ENCODE peak calls at places on chromosome 16, in ten cellular contexts. One of them, this sample, is unnamed.

GRCh38 chr16:66592814-66593213 is 11.7 kb upstream of the CMTM3 start:
- DNase-seq in GM23338: no peak
- DNase-seq in transverse colon: no peak
- DNase-seq in upper lobe of left lung: no peak
- DNase-seq in prostate gland: no peak
- DNase-seq in HL-60: no peak
- DNase-seq in GM12891: no peak
- DNase-seq in breast epithelium: no peak
- DNase-seq in stomach: no peak
- DNase-seq in H1: no peak
- DNase-seq in this sample: no peak

GRCh38 chr16:10780628-10781027 is 37.0 kb downstream of the NUBP1 start:
- DNase-seq in HL-60: no peak
- DNase-seq in upper lobe of left lung: no peak
- DNase-seq in transverse colon: no peak
- DNase-seq in prostate gland: no peak
- DNase-seq in H1: no peak
- DNase-seq in GM12891: no peak
- DNase-seq in breast epithelium: no peak
- DNase-seq in stomach: no peak
- DNase-seq in GM23338: no peak
- DNase-seq in this sample: no peak

GRCh38 chr16:58196898-58197313 is 1.0 kb downstream of the CSNK2A2 start:
- DNase-seq in prostate gland: no peak
- DNase-seq in HL-60: no peak
- DNase-seq in GM12891: no peak
- DNase-seq in GM23338: peak; percentile 15
- DNase-seq in H1: no peak
- DNase-seq in transverse colon: no peak
- DNase-seq in upper lobe of left lung: peak; percentile 43
- DNase-seq in stomach: no peak
- DNase-seq in breast epithelium: no peak
- DNase-seq in this sample: no peak

GRCh38 chr16:13961099-13961811 is 41.3 kb downstream of the ERCC4 start:
- DNase-seq in prostate gland: no peak
- DNase-seq in GM12891: no peak
- DNase-seq in stomach: no peak
- DNase-seq in transverse colon: no peak
- DNase-seq in breast epithelium: no peak
- DNase-seq in GM23338: no peak
- DNase-seq in upper lobe of left lung: no peak
- DNase-seq in H1: no peak
- DNase-seq in HL-60: no peak
- DNase-seq in this sample: no peak

GRCh38 chr16:12439443-12440232 is 364.0 kb downstream of the CPPED1 start:
- DNase-seq in transverse colon: no peak
- DNase-seq in breast epithelium: no peak
- DNase-seq in GM23338: no peak
- DNase-seq in stomach: no peak
- DNase-seq in HL-60: no peak
- DNase-seq in upper lobe of left lung: no peak
- DNase-seq in prostate gland: no peak
- DNase-seq in GM12891: no peak
- DNase-seq in H1: no peak
- DNase-seq in this sample: no peak

GRCh38 chr16:24858219-24859041 is 12.7 kb downstream of the SLC5A11 start:
- DNase-seq in transverse colon: peak; percentile 63
- DNase-seq in GM12891: peak; percentile 47
- DNase-seq in prostate gland: no peak
- DNase-seq in GM23338: peak; percentile 84
- DNase-seq in stomach: peak; percentile 39
- DNase-seq in HL-60: no peak
- DNase-seq in H1: no peak
- DNase-seq in upper lobe of left lung: no peak
- DNase-seq in breast epithelium: no peak
- DNase-seq in this sample: no peak

GRCh38 chr16:30017277-30017656 is 5.7 kb upstream of the C16orf92 start:
- DNase-seq in prostate gland: no peak
- DNase-seq in GM23338: no peak
- DNase-seq in breast epithelium: no peak
- DNase-seq in H1: no peak
- DNase-seq in transverse colon: no peak
- DNase-seq in stomach: no peak
- DNase-seq in GM12891: no peak
- DNase-seq in HL-60: no peak
- DNase-seq in upper lobe of left lung: no peak
- DNase-seq in this sample: no peak

GRCh38 chr16:86512301-86512859 is 2.1 kb downstream of the FOXF1 start:
- DNase-seq in transverse colon: no peak
- DNase-seq in H1: no peak
- DNase-seq in prostate gland: no peak
- DNase-seq in GM12891: no peak
- DNase-seq in GM23338: no peak
- DNase-seq in upper lobe of left lung: no peak
- DNase-seq in HL-60: no peak
- DNase-seq in stomach: no peak
- DNase-seq in breast epithelium: no peak
- DNase-seq in this sample: no peak

GRCh38 chr16:4314532-4315184 is 1.2 kb upstream of the GLIS2 start:
- DNase-seq in GM23338: peak; percentile 72
- DNase-seq in stomach: no peak
- DNase-seq in GM12891: no peak
- DNase-seq in HL-60: no peak
- DNase-seq in upper lobe of left lung: peak; percentile 89
- DNase-seq in prostate gland: no peak
- DNase-seq in transverse colon: no peak
- DNase-seq in H1: no peak
- DNase-seq in breast epithelium: no peak
- DNase-seq in this sample: no peak

GRCh38 chr16:4316732-4317461 is 1.0 kb downstream of the GLIS2 start:
- DNase-seq in breast epithelium: no peak
- DNase-seq in prostate gland: no peak
- DNase-seq in GM23338: no peak
- DNase-seq in transverse colon: peak; percentile 30
- DNase-seq in stomach: peak; percentile 74
- DNase-seq in H1: no peak
- DNase-seq in GM12891: no peak
- DNase-seq in HL-60: no peak
- DNase-seq in upper lobe of left lung: peak; percentile 88
- DNase-seq in this sample: no peak

GRCh38 chr16:4317471-4318170 is 1.8 kb downstream of the GLIS2 start:
- DNase-seq in breast epithelium: no peak
- DNase-seq in prostate gland: no peak
- DNase-seq in GM23338: peak; percentile 17
- DNase-seq in GM12891: no peak
- DNase-seq in upper lobe of left lung: peak; percentile 58
- DNase-seq in H1: no peak
- DNase-seq in HL-60: no peak
- DNase-seq in stomach: no peak
- DNase-seq in transverse colon: no peak
- DNase-seq in this sample: no peak

GRCh38 chr16:4315185-4316102 is at the start of gene GLIS2:
- DNase-seq in HL-60: no peak
- DNase-seq in GM23338: peak; percentile 89
- DNase-seq in stomach: peak; percentile 73
- DNase-seq in upper lobe of left lung: peak; percentile 95
- DNase-seq in breast epithelium: no peak
- DNase-seq in GM12891: no peak
- DNase-seq in transverse colon: peak; percentile 60
- DNase-seq in prostate gland: peak; percentile 51
- DNase-seq in H1: no peak
- DNase-seq in this sample: peak; percentile 85

DNA sequence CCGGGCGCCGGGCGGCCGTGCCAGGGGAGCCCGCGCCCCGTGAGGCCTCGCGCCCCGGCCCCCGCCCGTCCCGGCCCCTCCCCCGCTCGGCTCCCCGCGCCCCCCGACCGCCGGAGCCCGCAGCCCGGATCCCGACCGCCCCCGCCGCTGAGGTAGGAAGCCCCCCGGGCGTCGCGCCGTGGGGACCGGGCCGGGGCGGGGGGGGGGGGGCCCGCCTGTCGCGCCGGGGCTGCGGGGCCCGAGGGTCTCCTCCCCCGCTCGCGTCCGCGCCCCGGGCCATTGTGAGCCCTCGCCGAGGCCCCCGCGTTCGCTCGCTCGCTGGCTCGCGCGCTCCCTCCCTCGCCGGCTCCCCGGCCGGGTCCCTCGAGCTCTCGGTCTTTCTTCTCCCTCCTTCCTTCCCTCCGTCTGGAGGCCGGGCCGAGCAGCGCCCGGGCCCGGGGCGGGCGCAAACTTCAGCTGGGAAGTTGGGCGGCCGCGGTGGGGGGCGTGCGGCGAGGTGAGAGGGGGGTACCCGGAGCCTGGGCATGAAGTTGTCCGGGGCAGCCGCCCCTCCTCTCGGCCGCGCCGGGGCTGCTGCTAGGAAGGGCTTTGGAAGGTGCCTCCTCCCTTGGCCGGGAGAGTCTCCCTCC is 350 bp downstream of the GLIS2 start:
- DNase-seq in upper lobe of left lung: peak; percentile 88
- DNase-seq in transverse colon: no peak
- DNase-seq in GM12891: no peak
- DNase-seq in breast epithelium: no peak
- DNase-seq in GM23338: peak; percentile 65
- DNase-seq in stomach: no peak
- DNase-seq in H1: no peak
- DNase-seq in HL-60: no peak
- DNase-seq in prostate gland: no peak
- DNase-seq in this sample: no peak
- TF ChIP-seq POLR2AphosphoS5 in upper lobe of left lung: no peak
- TF ChIP-seq POLR2AphosphoS5 in transverse colon: no peak
- TF ChIP-seq POLR2AphosphoS5 in GM12891: no peak
- TF ChIP-seq POLR2AphosphoS5 in breast epithelium: no peak
- TF ChIP-seq POLR2AphosphoS5 in GM23338: no peak
- TF ChIP-seq POLR2AphosphoS5 in stomach: no peak
- TF ChIP-seq POLR2AphosphoS5 in H1: no peak
- TF ChIP-seq POLR2AphosphoS5 in HL-60: no peak
- TF ChIP-seq POLR2AphosphoS5 in prostate gland: no peak
- TF ChIP-seq POLR2AphosphoS5 in this sample: no peak

GRCh38 chr16:70675851-70676513 is 9.9 kb downstream of the MTSS2 start:
- DNase-seq in H1: no peak
- DNase-seq in HL-60: no peak
- DNase-seq in prostate gland: no peak
- DNase-seq in breast epithelium: no peak
- DNase-seq in stomach: no peak
- DNase-seq in transverse colon: no peak
- DNase-seq in GM23338: no peak
- DNase-seq in upper lobe of left lung: peak; percentile 17
- DNase-seq in GM12891: no peak
- DNase-seq in this sample: peak; percentile 50

GRCh38 chr16:70678898-70679652 is 6.8 kb downstream of the MTSS2 start:
- DNase-seq in prostate gland: no peak
- DNase-seq in HL-60: no peak
- DNase-seq in stomach: no peak
- DNase-seq in GM23338: peak; percentile 59
- DNase-seq in transverse colon: no peak
- DNase-seq in H1: no peak
- DNase-seq in breast epithelium: no peak
- DNase-seq in upper lobe of left lung: peak; percentile 76
- DNase-seq in GM12891: no peak
- DNase-seq in this sample: peak; percentile 74

GRCh38 chr16:70678121-70678897 is 7.5 kb downstream of the MTSS2 start:
- DNase-seq in transverse colon: no peak
- DNase-seq in GM12891: no peak
- DNase-seq in upper lobe of left lung: peak; percentile 81
- DNase-seq in stomach: no peak
- DNase-seq in GM23338: no peak
- DNase-seq in prostate gland: no peak
- DNase-seq in HL-60: no peak
- DNase-seq in H1: no peak
- DNase-seq in breast epithelium: no peak
- DNase-seq in this sample: peak; percentile 64

GRCh38 chr16:70676571-70677498 is 9.0 kb downstream of the MTSS2 start:
- DNase-seq in GM23338: no peak
- DNase-seq in stomach: no peak
- DNase-seq in upper lobe of left lung: peak; percentile 48
- DNase-seq in GM12891: no peak
- DNase-seq in breast epithelium: no peak
- DNase-seq in prostate gland: no peak
- DNase-seq in transverse colon: no peak
- DNase-seq in H1: no peak
- DNase-seq in HL-60: no peak
- DNase-seq in this sample: peak; percentile 69

DNA sequence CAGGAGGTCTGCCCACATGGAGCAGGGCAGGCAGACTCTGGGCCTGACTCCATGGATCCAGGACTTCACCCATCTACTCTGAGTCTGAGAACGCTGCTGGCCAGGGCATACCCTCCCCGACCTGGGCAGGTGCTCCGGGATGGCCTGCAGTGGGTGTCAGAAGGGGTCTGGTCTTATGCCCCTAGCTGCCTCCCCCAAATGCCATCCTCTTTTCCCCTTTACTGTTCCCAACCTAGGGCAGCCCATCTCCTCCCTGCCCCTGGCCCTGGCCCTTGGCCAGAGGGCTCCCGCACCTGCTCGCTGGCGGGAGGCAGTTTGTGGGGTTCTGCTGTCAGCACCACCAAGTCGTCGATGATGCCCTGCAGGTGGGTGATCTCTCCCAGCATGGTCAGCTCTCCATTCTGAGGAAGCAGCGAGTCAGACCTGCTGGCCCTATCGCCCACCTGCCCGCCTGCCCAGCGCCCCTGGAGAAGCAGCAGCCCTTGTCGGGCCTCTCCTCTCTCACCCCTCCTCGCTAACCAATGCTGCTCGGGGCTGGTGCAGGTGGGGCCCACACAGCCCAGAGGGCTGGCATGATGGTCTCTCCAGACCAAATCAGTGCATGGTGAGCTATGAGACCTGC is 8.2 kb downstream of the MTSS2 start:
- DNase-seq in breast epithelium: no peak
- DNase-seq in prostate gland: no peak
- DNase-seq in HL-60: no peak
- DNase-seq in H1: no peak
- DNase-seq in stomach: no peak
- DNase-seq in GM23338: no peak
- DNase-seq in transverse colon: no peak
- DNase-seq in GM12891: no peak
- DNase-seq in upper lobe of left lung: peak; percentile 73
- DNase-seq in this sample: peak; percentile 69
- TF ChIP-seq POLR2AphosphoS5 in breast epithelium: no peak
- TF ChIP-seq POLR2AphosphoS5 in prostate gland: no peak
- TF ChIP-seq POLR2AphosphoS5 in HL-60: no peak
- TF ChIP-seq POLR2AphosphoS5 in H1: no peak
- TF ChIP-seq POLR2AphosphoS5 in stomach: no peak
- TF ChIP-seq POLR2AphosphoS5 in GM23338: no peak
- TF ChIP-seq POLR2AphosphoS5 in transverse colon: no peak
- TF ChIP-seq POLR2AphosphoS5 in GM12891: no peak
- TF ChIP-seq POLR2AphosphoS5 in upper lobe of left lung: no peak
- TF ChIP-seq POLR2AphosphoS5 in this sample: peak; percentile 18

DNA sequence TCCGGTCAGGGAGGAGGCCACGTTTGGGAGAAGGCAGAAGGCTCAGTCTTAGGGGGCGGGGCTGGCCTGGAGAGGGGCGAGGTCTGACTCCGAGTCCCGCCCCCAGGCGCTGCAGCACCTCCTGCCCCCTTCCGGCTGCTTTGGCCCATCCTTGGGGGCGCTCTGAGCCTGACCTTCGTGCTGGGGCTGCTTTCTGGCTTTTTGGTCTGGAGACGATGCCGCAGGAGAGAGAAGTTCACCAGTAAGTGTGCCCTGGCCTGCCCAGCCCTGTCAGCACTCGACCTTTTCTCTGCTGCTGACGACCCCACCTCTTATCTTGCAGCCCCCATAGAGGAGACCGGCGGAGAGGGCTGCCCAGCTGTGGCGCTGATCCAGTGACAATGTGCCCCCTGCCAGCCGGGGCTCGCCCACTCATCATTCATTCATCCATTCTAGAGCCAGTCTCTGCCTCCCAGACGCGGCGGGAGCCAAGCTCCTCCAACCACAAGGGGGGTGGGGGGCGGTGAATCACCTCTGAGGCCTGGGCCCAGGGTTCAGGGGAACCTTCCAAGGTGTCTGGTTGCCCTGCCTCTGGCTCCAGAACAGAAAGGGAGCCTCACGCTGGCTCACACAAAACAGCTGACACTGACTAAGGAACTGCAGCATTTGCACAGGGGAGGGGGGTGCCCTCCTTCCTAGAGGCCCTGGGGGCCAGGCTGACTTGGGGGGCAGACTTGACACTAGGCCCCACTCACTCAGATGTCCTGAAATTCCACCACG is 1.5 kb downstream of the TNFRSF12A start:
- DNase-seq in upper lobe of left lung: no peak
- DNase-seq in GM12891: peak; percentile 71
- DNase-seq in stomach: peak; percentile 80
- DNase-seq in H1: peak; percentile 81
- DNase-seq in HL-60: peak; percentile 71
- DNase-seq in prostate gland: peak; percentile 57
- DNase-seq in transverse colon: peak; percentile 87
- DNase-seq in GM23338: peak; percentile 97
- DNase-seq in breast epithelium: peak; percentile 84
- DNase-seq in this sample: no peak
- TF ChIP-seq POLR2AphosphoS5 in upper lobe of left lung: no peak
- TF ChIP-seq POLR2AphosphoS5 in GM12891: no peak
- TF ChIP-seq POLR2AphosphoS5 in stomach: no peak
- TF ChIP-seq POLR2AphosphoS5 in H1: peak; percentile 55
- TF ChIP-seq POLR2AphosphoS5 in HL-60: no peak
- TF ChIP-seq POLR2AphosphoS5 in prostate gland: no peak
- TF ChIP-seq POLR2AphosphoS5 in transverse colon: no peak
- TF ChIP-seq POLR2AphosphoS5 in GM23338: no peak
- TF ChIP-seq POLR2AphosphoS5 in breast epithelium: no peak
- TF ChIP-seq POLR2AphosphoS5 in this sample: no peak

DNA sequence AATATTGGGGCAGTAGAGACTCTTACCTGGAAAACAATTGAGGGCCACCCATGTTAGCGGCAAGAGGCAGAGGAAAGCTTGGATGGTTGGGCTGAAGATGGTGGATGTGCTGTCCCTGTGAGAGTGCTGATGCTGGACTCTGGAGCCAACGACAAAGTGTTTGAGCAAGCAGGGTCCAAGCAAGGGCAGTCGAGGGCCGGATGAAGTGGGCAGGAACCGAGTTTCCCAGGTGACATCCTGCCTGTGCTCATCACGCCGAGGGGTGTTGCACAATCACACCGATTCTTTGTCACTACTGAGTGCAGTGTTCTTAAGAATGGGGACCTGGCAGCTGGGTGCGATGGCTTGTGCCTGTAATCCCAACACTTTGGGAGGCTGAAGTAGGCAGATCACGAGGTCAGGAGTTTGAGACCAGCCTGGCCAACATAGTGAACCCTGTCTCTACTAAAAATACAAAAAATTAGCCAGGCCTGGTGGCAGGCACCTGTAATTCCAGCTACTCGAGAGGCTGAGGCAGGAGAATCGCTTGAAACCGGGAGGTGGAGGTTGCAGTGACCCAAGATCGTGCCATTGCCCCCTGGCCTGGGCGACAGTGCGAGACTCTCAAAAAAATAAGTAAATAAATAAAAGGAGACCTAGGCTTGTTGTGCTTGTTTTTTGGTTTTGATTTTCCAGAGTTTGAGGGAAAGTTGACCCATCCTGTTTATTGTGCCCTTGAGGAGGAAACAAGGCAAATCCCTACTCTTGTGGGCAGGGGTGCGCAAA is 6.1 kb downstream of the PYCARD start:
- DNase-seq in GM12891: no peak
- DNase-seq in stomach: no peak
- DNase-seq in upper lobe of left lung: no peak
- DNase-seq in GM23338: no peak
- DNase-seq in breast epithelium: no peak
- DNase-seq in prostate gland: no peak
- DNase-seq in H1: no peak
- DNase-seq in transverse colon: no peak
- DNase-seq in HL-60: no peak
- DNase-seq in this sample: peak; percentile 77
- TF ChIP-seq POLR2AphosphoS5 in GM12891: peak; percentile 84
- TF ChIP-seq POLR2AphosphoS5 in stomach: no peak
- TF ChIP-seq POLR2AphosphoS5 in upper lobe of left lung: no peak
- TF ChIP-seq POLR2AphosphoS5 in GM23338: peak; percentile 28
- TF ChIP-seq POLR2AphosphoS5 in breast epithelium: no peak
- TF ChIP-seq POLR2AphosphoS5 in prostate gland: no peak
- TF ChIP-seq POLR2AphosphoS5 in H1: peak; percentile 95
- TF ChIP-seq POLR2AphosphoS5 in transverse colon: no peak
- TF ChIP-seq POLR2AphosphoS5 in HL-60: peak; percentile 88
- TF ChIP-seq POLR2AphosphoS5 in this sample: peak; percentile 64